ENCODE peak calls at places on chromosomes 2 and 18, in five cellular contexts. U is CD8-positive, alpha-beta memory T cell; J is endothelial cell of umbilical vein; G is upper lobe of right lung; S is naive B cell. M is an unnamed sample.

GRCh38 chr2:45813003-45813601 is 161.6 kb downstream of the PRKCE start:
- DNase-seq in G (no peak), S (no peak), J (peak), U (no peak), M (no peak)

GRCh38 chr2:209463226-209463625 is 39.4 kb downstream of the MAP2 start:
- DNase-seq in S (no peak), G (no peak), J (no peak), U (no peak), M (no peak)

GRCh38 chr2:3449106-3449505 is 69.6 kb downstream of the TRAPPC12 start:
- DNase-seq in J (no peak), G (no peak), S (no peak), U (no peak), M (no peak)

GRCh38 chr2:235113854-235114253 is 162.0 kb downstream of the SH3BP4 start:
- DNase-seq in S (no peak), U (no peak), G (no peak), J (no peak), M (no peak)

GRCh38 chr2:128474014-128474961 is 155.6 kb upstream of the HS6ST1 start:
- DNase-seq in U (no peak), J (no peak), S (no peak), G (peak), M (peak)

GRCh38 chr18:63233334-63233733 is 86.2 kb downstream of the BCL2 start:
- DNase-seq in S (no peak), U (no peak), J (no peak), G (no peak), M (no peak)

GRCh38 chr18:52343138-52343537 is 3.1 kb downstream of the DCC start:
- DNase-seq in J (no peak), S (no peak), G (no peak), U (no peak), M (no peak)

GRCh38 chr2:162524849-162525248 is 180.9 kb downstream of the GCA start:
- DNase-seq in S (no peak), U (no peak), G (no peak), J (no peak), M (no peak)

GRCh38 chr2:100058014-100058310 is 84.4 kb downstream of the AFF3 start:
- DNase-seq in J (no peak), S (no peak), G (no peak), U (no peak), M (no peak)